ENCODE peak calls at places on chromosome 10, in six cellular contexts. One of them, this sample, is unnamed.

GRCh38 chr10:121753726-121754476 is 155.7 kb upstream of the FGFR2 start:
- DNase-seq in GM12878: peak; percentile 46
- DNase-seq in transverse colon: no peak
- DNase-seq in spleen: no peak
- DNase-seq in prostate gland: no peak
- DNase-seq in H1: no peak
- DNase-seq in this sample: no peak

GRCh38 chr10:48983648-48984359 is 44.2 kb upstream of the LRRC18 start:
- DNase-seq in GM12878: no peak
- DNase-seq in transverse colon: no peak
- DNase-seq in spleen: no peak
- DNase-seq in prostate gland: no peak
- DNase-seq in H1: no peak
- DNase-seq in this sample: no peak

GRCh38 chr10:5343979-5344378 is 20.8 kb upstream of the UCN3 start:
- DNase-seq in GM12878: no peak
- DNase-seq in transverse colon: no peak
- DNase-seq in spleen: no peak
- DNase-seq in prostate gland: no peak
- DNase-seq in H1: no peak
- DNase-seq in this sample: no peak

GRCh38 chr10:6491841-6492609 is 88.1 kb downstream of the PRKCQ start:
- DNase-seq in GM12878: no peak
- DNase-seq in transverse colon: no peak
- DNase-seq in spleen: no peak
- DNase-seq in prostate gland: no peak
- DNase-seq in H1: no peak
- DNase-seq in this sample: no peak

GRCh38 chr10:128369101-128369650 is 243.0 kb upstream of the MKI67 start:
- DNase-seq in GM12878: no peak
- DNase-seq in transverse colon: no peak
- DNase-seq in spleen: no peak
- DNase-seq in prostate gland: no peak
- DNase-seq in H1: no peak
- DNase-seq in this sample: no peak

GRCh38 chr10:109762556-109762955 is 160.8 kb downstream of the XPNPEP1 start:
- DNase-seq in GM12878: no peak
- DNase-seq in transverse colon: no peak
- DNase-seq in spleen: no peak
- DNase-seq in prostate gland: no peak
- DNase-seq in H1: no peak
- DNase-seq in this sample: no peak

GRCh38 chr10:20004087-20004523 is 187.9 kb downstream of the PLXDC2 start:
- DNase-seq in GM12878: peak; percentile 28
- DNase-seq in transverse colon: peak; percentile 28
- DNase-seq in spleen: peak; percentile 73
- DNase-seq in prostate gland: no peak
- DNase-seq in H1: no peak
- DNase-seq in this sample: peak; percentile 64

GRCh38 chr10:119118231-119118630 is 14.3 kb downstream of the DENND10 start:
- DNase-seq in GM12878: no peak
- DNase-seq in transverse colon: no peak
- DNase-seq in spleen: no peak
- DNase-seq in prostate gland: no peak
- DNase-seq in H1: no peak
- DNase-seq in this sample: no peak

GRCh38 chr10:72932259-72933015 is 22.2 kb downstream of the PLA2G12B start:
- DNase-seq in GM12878: no peak
- DNase-seq in transverse colon: no peak
- DNase-seq in spleen: no peak
- DNase-seq in prostate gland: no peak
- DNase-seq in H1: no peak
- DNase-seq in this sample: no peak

GRCh38 chr10:126387041-126387908 is 1.0 kb downstream of the ADAM12 start:
- DNase-seq in GM12878: no peak
- DNase-seq in transverse colon: peak; percentile 70
- DNase-seq in spleen: no peak
- DNase-seq in prostate gland: peak; percentile 58
- DNase-seq in H1: peak; percentile 85
- DNase-seq in this sample: no peak

GRCh38 chr10:381805-382204 is 246.6 kb downstream of the ZMYND11 start:
- DNase-seq in GM12878: no peak
- DNase-seq in transverse colon: no peak
- DNase-seq in spleen: no peak
- DNase-seq in prostate gland: no peak
- DNase-seq in H1: no peak
- DNase-seq in this sample: no peak

GRCh38 chr10:71528371-71529202 is 131.9 kb downstream of the CDH23 start:
- DNase-seq in GM12878: no peak
- DNase-seq in transverse colon: no peak
- DNase-seq in spleen: no peak
- DNase-seq in prostate gland: no peak
- DNase-seq in H1: peak; percentile 63
- DNase-seq in this sample: no peak

GRCh38 chr10:30691601-30692015 is 62.1 kb upstream of the LYZL2 start:
- DNase-seq in GM12878: no peak
- DNase-seq in transverse colon: no peak
- DNase-seq in spleen: no peak
- DNase-seq in prostate gland: no peak
- DNase-seq in H1: no peak
- DNase-seq in this sample: no peak

GRCh38 chr10:109737009-109737408 is 186.3 kb downstream of the XPNPEP1 start:
- DNase-seq in GM12878: no peak
- DNase-seq in transverse colon: no peak
- DNase-seq in spleen: no peak
- DNase-seq in prostate gland: no peak
- DNase-seq in H1: no peak
- DNase-seq in this sample: no peak

GRCh38 chr10:88092975-88093374 is 229.6 kb downstream of the PTEN start:
- DNase-seq in GM12878: no peak
- DNase-seq in transverse colon: no peak
- DNase-seq in spleen: no peak
- DNase-seq in prostate gland: no peak
- DNase-seq in H1: no peak
- DNase-seq in this sample: no peak

GRCh38 chr10:78556-78955 is 29.5 kb upstream of the TUBB8 start:
- DNase-seq in GM12878: no peak
- DNase-seq in transverse colon: no peak
- DNase-seq in spleen: no peak
- DNase-seq in prostate gland: no peak
- DNase-seq in H1: no peak
- DNase-seq in this sample: no peak

GRCh38 chr10:127302343-127302742 is 106.0 kb upstream of the INSYN2A start:
- DNase-seq in GM12878: no peak
- DNase-seq in transverse colon: no peak
- DNase-seq in spleen: no peak
- DNase-seq in prostate gland: no peak
- DNase-seq in H1: no peak
- DNase-seq in this sample: no peak

GRCh38 chr10:96829029-96829773 is 2.9 kb upstream of the LCOR start:
- DNase-seq in GM12878: no peak
- DNase-seq in transverse colon: no peak
- DNase-seq in spleen: no peak
- DNase-seq in prostate gland: no peak
- DNase-seq in H1: no peak
- DNase-seq in this sample: no peak

GRCh38 chr10:71767420-71768035 is 5.8 kb downstream of the VSIR start:
- DNase-seq in GM12878: no peak
- DNase-seq in transverse colon: peak; percentile 36
- DNase-seq in spleen: peak; percentile 84
- DNase-seq in prostate gland: no peak
- DNase-seq in H1: no peak
- DNase-seq in this sample: no peak

GRCh38 chr10:129969528-129970264 is 5.6 kb upstream of the EBF3 start:
- DNase-seq in GM12878: no peak
- DNase-seq in transverse colon: no peak
- DNase-seq in spleen: peak; percentile 48
- DNase-seq in prostate gland: no peak
- DNase-seq in H1: no peak
- DNase-seq in this sample: no peak

GRCh38 chr10:129970404-129971364 is 6.6 kb upstream of the EBF3 start:
- DNase-seq in GM12878: no peak
- DNase-seq in transverse colon: no peak
- DNase-seq in spleen: peak; percentile 54
- DNase-seq in prostate gland: no peak
- DNase-seq in H1: no peak
- DNase-seq in this sample: no peak

GRCh38 chr10:129972145-129972965 is 8.3 kb upstream of the EBF3 start:
- DNase-seq in GM12878: no peak
- DNase-seq in transverse colon: no peak
- DNase-seq in spleen: peak; percentile 59
- DNase-seq in prostate gland: no peak
- DNase-seq in H1: peak; percentile 67
- DNase-seq in this sample: no peak

GRCh38 chr10:129972966-129973673 is 9.0 kb upstream of the EBF3 start:
- DNase-seq in GM12878: no peak
- DNase-seq in transverse colon: no peak
- DNase-seq in spleen: peak; percentile 61
- DNase-seq in prostate gland: no peak
- DNase-seq in H1: no peak
- DNase-seq in this sample: no peak

GRCh38 chr10:129971381-129972144 is 7.5 kb upstream of the EBF3 start:
- DNase-seq in GM12878: no peak
- DNase-seq in transverse colon: peak; percentile 41
- DNase-seq in spleen: peak; percentile 79
- DNase-seq in prostate gland: peak; percentile 48
- DNase-seq in H1: peak; percentile 76
- DNase-seq in this sample: peak; percentile 50
- TF ChIP-seq POLR2AphosphoS5 in GM12878: no peak
- TF ChIP-seq POLR2AphosphoS5 in transverse colon: no peak
- TF ChIP-seq POLR2AphosphoS5 in spleen: no peak
- TF ChIP-seq POLR2AphosphoS5 in prostate gland: no peak
- TF ChIP-seq POLR2AphosphoS5 in H1: no peak
- TF ChIP-seq POLR2AphosphoS5 in this sample: no peak

GRCh38 chr10:68327889-68328786 is 3.7 kb upstream of the HNRNPH3 start:
- DNase-seq in GM12878: no peak
- DNase-seq in transverse colon: no peak
- DNase-seq in spleen: no peak
- DNase-seq in prostate gland: no peak
- DNase-seq in H1: no peak
- DNase-seq in this sample: peak; percentile 79
- H3K27ac ChIP-seq in GM12878: no peak overlapping the region
- H3K27ac ChIP-seq in transverse colon: peak overlapping the region; percentile 99
- H3K27ac ChIP-seq in spleen: peak overlapping the region; percentile 99
- H3K27ac ChIP-seq in prostate gland: peak overlapping the region; percentile 37
- H3K27ac ChIP-seq in H1: no peak overlapping the region
- H3K27ac ChIP-seq in this sample: peak overlapping the region; percentile 74

DNA sequence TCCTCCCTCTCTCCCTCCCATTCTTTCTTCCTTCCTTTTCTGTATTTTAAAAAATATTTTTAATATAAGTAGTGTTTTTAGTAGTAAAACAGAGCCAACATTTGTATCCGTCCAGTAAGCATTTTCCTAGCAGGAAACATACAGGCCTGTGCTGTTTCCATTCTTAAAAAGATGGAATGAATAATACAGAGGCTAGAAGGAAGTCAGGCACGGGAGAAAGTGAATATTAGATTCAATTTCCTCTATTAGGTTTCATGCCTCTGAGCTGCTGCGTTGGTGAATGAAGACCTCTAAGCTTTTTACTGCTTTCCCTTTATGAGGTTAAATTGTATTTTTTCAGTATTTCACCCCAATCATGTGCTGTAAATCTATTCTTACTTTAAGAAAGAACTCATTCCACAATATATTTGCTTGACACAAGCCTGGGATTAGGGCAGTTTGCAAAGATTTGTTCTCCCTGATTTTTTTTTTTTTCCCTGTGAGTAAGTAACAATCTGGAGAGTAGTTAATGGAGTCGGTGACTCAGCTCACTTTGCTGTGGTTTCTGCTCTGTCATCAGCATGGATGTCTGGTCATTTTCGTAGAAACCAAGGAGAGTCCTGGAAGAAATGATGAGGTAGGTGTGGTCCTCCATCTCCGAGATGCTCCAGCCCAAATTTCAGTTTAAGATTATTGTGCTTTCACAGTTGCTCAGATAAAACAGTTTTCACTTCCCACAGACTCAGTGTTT is 76.1 kb upstream of the PITRM1 start:
- DNase-seq in GM12878: no peak
- DNase-seq in transverse colon: no peak
- DNase-seq in spleen: no peak
- DNase-seq in prostate gland: no peak
- DNase-seq in H1: no peak
- DNase-seq in this sample: no peak
- TF ChIP-seq POLR2AphosphoS5 in GM12878: no peak
- TF ChIP-seq POLR2AphosphoS5 in transverse colon: no peak
- TF ChIP-seq POLR2AphosphoS5 in spleen: no peak
- TF ChIP-seq POLR2AphosphoS5 in prostate gland: no peak
- TF ChIP-seq POLR2AphosphoS5 in H1: no peak
- TF ChIP-seq POLR2AphosphoS5 in this sample: no peak

GRCh38 chr10:15718495-15719061 is 1.1 kb downstream of the ITGA8 start:
- DNase-seq in GM12878: no peak
- DNase-seq in transverse colon: no peak
- DNase-seq in spleen: no peak
- DNase-seq in prostate gland: no peak
- DNase-seq in H1: peak; percentile 60
- DNase-seq in this sample: no peak
- H3K27ac ChIP-seq in GM12878: no peak overlapping the region
- H3K27ac ChIP-seq in transverse colon: peak overlapping the region; percentile 56
- H3K27ac ChIP-seq in spleen: peak overlapping the region; percentile 84
- H3K27ac ChIP-seq in prostate gland: no peak overlapping the region
- H3K27ac ChIP-seq in H1: no peak overlapping the region
- H3K27ac ChIP-seq in this sample: no peak overlapping the region

GRCh38 chr10:60964257-60965235 is 20.6 kb upstream of the RHOBTB1 start:
- DNase-seq in GM12878: no peak
- DNase-seq in transverse colon: peak; percentile 71
- DNase-seq in spleen: peak; percentile 71
- DNase-seq in prostate gland: peak; percentile 61
- DNase-seq in H1: no peak
- DNase-seq in this sample: no peak
- TF ChIP-seq POLR2AphosphoS5 in GM12878: no peak
- TF ChIP-seq POLR2AphosphoS5 in transverse colon: no peak
- TF ChIP-seq POLR2AphosphoS5 in spleen: no peak
- TF ChIP-seq POLR2AphosphoS5 in prostate gland: peak; percentile 65
- TF ChIP-seq POLR2AphosphoS5 in H1: no peak
- TF ChIP-seq POLR2AphosphoS5 in this sample: no peak

DNA sequence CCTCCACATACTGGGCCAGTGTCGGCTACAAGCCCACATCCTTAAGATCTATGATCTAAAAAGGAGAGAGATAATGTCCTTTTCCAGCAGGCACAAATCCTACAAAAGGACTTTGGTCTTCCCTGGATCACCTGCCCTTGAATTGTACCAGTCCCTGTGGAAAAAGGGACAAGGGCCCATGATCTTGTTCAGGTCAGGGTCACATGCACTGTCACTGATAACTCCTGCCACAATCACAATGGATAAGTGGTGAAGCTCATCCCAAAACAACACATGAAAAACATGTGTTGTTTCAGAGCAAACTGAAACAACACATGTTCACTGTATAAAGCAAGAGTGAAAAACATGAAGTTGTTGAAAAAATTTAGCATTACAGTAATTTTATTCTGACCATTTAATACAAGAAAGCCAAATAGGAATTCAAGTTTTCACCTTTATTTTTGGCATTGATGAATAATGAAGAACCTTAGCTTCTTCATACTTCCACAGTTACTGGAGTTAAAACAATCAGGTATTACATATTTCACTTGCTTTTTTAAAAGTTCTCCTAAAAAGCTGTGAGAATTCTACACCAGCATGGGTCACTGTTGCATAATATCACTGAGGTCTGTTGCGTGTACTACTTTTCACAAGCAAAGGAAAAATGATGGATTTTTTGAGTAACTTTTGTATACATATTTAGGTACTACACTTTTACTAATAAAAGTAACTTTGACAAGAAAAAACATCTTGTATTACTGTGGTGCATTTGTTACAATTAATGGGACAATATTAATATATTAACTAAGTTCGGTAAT is 15.4 kb downstream of the FAM24B start:
- DNase-seq in GM12878: no peak
- DNase-seq in transverse colon: no peak
- DNase-seq in spleen: no peak
- DNase-seq in prostate gland: no peak
- DNase-seq in H1: no peak
- DNase-seq in this sample: no peak
- H3K27ac ChIP-seq in GM12878: no peak overlapping the region
- H3K27ac ChIP-seq in transverse colon: no peak overlapping the region
- H3K27ac ChIP-seq in spleen: no peak overlapping the region
- H3K27ac ChIP-seq in prostate gland: no peak overlapping the region
- H3K27ac ChIP-seq in H1: no peak overlapping the region
- H3K27ac ChIP-seq in this sample: no peak overlapping the region